ENCODE peak calls at places on chromosomes 16 and 17, in nine cellular contexts. H is D721Med; S is right cardiac atrium; T is NCI-H1417; R is effector CD4-positive, alpha-beta T cell; U is PC-9; E is tibial artery; V is NCI-H82; N is PC-3. J is an unnamed sample.

GRCh38 chr16:89593841-89594240 is 18.3 kb downstream of the CPNE7 start:
- DNase-seq in N (no peak), H (no peak), U (no peak), T (no peak), E (no peak), S (no peak), R (peak), V (no peak), J (peak)

GRCh38 chr17:4944554-4945175 is 3.7 kb downstream of the PFN1 start:
- DNase-seq in V (no peak), U (no peak), S (no peak), E (no peak), H (no peak), T (no peak), R (no peak), N (no peak), J (no peak)

GRCh38 chr16:54342001-54342776 is 55.6 kb upstream of the IRX3 start:
- DNase-seq in V (no peak), H (no peak), N (no peak), U (peak), R (no peak), S (no peak), E (no peak), T (peak), J (no peak)

GRCh38 chr16:88527186-88527936 is 42.8 kb upstream of the ZC3H18 start:
- DNase-seq in U (no peak), S (peak), V (peak), R (peak), N (peak), E (no peak), T (peak), H (no peak), J (peak)

GRCh38 chr17:42541041-42541833 is 5.2 kb downstream of the NAGLU start:
- DNase-seq in V (no peak), T (no peak), E (no peak), H (no peak), S (peak), R (no peak), U (peak), N (peak), J (no peak)

GRCh38 chr16:7364054-7364407 is 31.4 kb downstream of the RBFOX1 start:
- DNase-seq in R (no peak), E (no peak), H (no peak), T (no peak), U (no peak), V (peak), S (no peak), N (no peak), J (no peak)

GRCh38 chr17:44061446-44061845 is 5.0 kb downstream of the LSM12 start:
- DNase-seq in N (no peak), R (no peak), U (no peak), S (no peak), V (no peak), T (no peak), E (no peak), H (no peak), J (no peak)

GRCh38 chr17:49214665-49215360 is 4.3 kb downstream of the ABI3 start:
- DNase-seq in T (no peak), E (no peak), R (no peak), N (no peak), U (no peak), S (no peak), H (no peak), V (peak), J (no peak)

GRCh38 chr16:75256059-75256870 is 4.8 kb upstream of the BCAR1 start:
- DNase-seq in V (peak), T (peak), R (no peak), S (no peak), H (no peak), N (no peak), U (no peak), E (peak), J (no peak)

GRCh38 chr17:32396343-32396742 is 46.4 kb downstream of the ZNF207 start:
- DNase-seq in V (no peak), E (no peak), H (no peak), S (no peak), N (no peak), U (no peak), T (no peak), R (no peak), J (no peak)

GRCh38 chr17:3792481-3792880 is 8.5 kb downstream of the ITGAE start:
- DNase-seq in U (no peak), T (no peak), N (no peak), R (no peak), S (no peak), V (no peak), E (no peak), H (no peak), J (no peak)

GRCh38 chr16:84911490-84912216 is 91.9 kb downstream of the CRISPLD2 start:
- DNase-seq in R (no peak), N (no peak), T (no peak), E (no peak), U (no peak), H (no peak), V (no peak), S (no peak), J (no peak)

GRCh38 chr16:81357711-81358270 is 43.0 kb downstream of the GAN start:
- DNase-seq in S (no peak), V (no peak), T (no peak), E (no peak), H (no peak), U (no peak), R (no peak), N (no peak), J (no peak)

GRCh38 chr16:54281535-54282201 is 4.9 kb downstream of the IRX3 start:
- DNase-seq in T (no peak), N (no peak), V (no peak), S (peak), E (no peak), H (no peak), U (no peak), R (no peak), J (no peak)

GRCh38 chr17:49278076-49278475 is 47.5 kb upstream of the PHOSPHO1 start:
- DNase-seq in E (no peak), U (no peak), T (no peak), V (no peak), N (no peak), S (no peak), H (no peak), R (no peak), J (no peak)

GRCh38 chr16:68538880-68539701 is at the start of gene ZFP90:
- DNase-seq in E (peak), H (peak), V (peak), U (peak), R (peak), S (peak), N (peak), T (peak), J (peak)

GRCh38 chr16:3025032-3026002 is 1.5 kb downstream of the THOC6 start:
- DNase-seq in E (no peak), H (no peak), V (no peak), R (no peak), S (no peak), N (no peak), U (no peak), T (no peak), J (no peak)

GRCh38 chr17:4233668-4234258 is 30.0 kb downstream of the ANKFY1 start:
- DNase-seq in V (no peak), E (no peak), N (no peak), U (no peak), S (no peak), T (no peak), R (no peak), H (no peak), J (no peak)

GRCh38 chr16:53022374-53022773 is 30.3 kb downstream of the CHD9NB start:
- DNase-seq in E (no peak), R (no peak), H (no peak), S (peak), T (peak), V (peak), U (no peak), N (peak), J (no peak)

GRCh38 chr17:72775914-72776313 is 316.6 kb downstream of the SLC39A11 start:
- DNase-seq in S (no peak), H (no peak), R (no peak), U (no peak), V (peak), T (no peak), N (no peak), E (no peak), J (no peak)

GRCh38 chr17:3959295-3959899 is 4.8 kb downstream of the ATP2A3 start:
- DNase-seq in V (no peak), S (no peak), H (no peak), R (no peak), E (no peak), T (peak), N (peak), U (peak), J (no peak)

GRCh38 chr16:11155284-11155806 is 100.7 kb downstream of the SOCS1 start:
- DNase-seq in H (no peak), V (no peak), R (no peak), U (peak), E (no peak), T (no peak), N (peak), S (no peak), J (no peak)